ENCODE peak calls at places on chromosomes 4 and X, in ten cellular contexts. One of them, this sample, is unnamed.
A peak's percentile ranks its signal among the peaks of the same experiment; 100 is the strongest.

GRCh38 chr4:41375561-41375960 is 118.8 kb downstream of the UCHL1 start:
- ATAC-seq in lower lobe of right lung: peak; percentile 92
- ATAC-seq in A549: no peak
- ATAC-seq in naive B cell: no peak
- ATAC-seq in activated T-helper 17 cell treated with anti-CD3 and anti-CD28 coated beads, Interleukin-2, amount 50 U/mL, for 72 hours: no peak
- ATAC-seq in activated CD8-positive, alpha-beta memory T cell treated with anti-CD3 and anti-CD28 coated beads, Interleukin-2, amount 10 ng/mL, durations not matched to agents 7 days and 5 days: no peak
- ATAC-seq in left cardiac atrium: peak; percentile 71
- ATAC-seq in psoas muscle: peak; percentile 99
- ATAC-seq in activated CD8-positive, alpha-beta T cell treated with anti-CD3 and anti-CD28 coated beads, Interleukin-2, amount 10 ng/mL, durations not matched to agents 7 days and 5 days: no peak
- ATAC-seq in naive thymus-derived CD8-positive, alpha-beta T cell: no peak
- ATAC-seq in this sample: no peak

GRCh38 chr4:94947681-94948108 is 189.9 kb downstream of the BMPR1B start:
- ATAC-seq in lower lobe of right lung: peak; percentile 75
- ATAC-seq in A549: peak; percentile 72
- ATAC-seq in naive B cell: no peak
- ATAC-seq in activated T-helper 17 cell treated with anti-CD3 and anti-CD28 coated beads, Interleukin-2, amount 50 U/mL, for 72 hours: no peak
- ATAC-seq in activated CD8-positive, alpha-beta memory T cell treated with anti-CD3 and anti-CD28 coated beads, Interleukin-2, amount 10 ng/mL, durations not matched to agents 7 days and 5 days: no peak
- ATAC-seq in left cardiac atrium: peak; percentile 67
- ATAC-seq in psoas muscle: no peak
- ATAC-seq in activated CD8-positive, alpha-beta T cell treated with anti-CD3 and anti-CD28 coated beads, Interleukin-2, amount 10 ng/mL, durations not matched to agents 7 days and 5 days: no peak
- ATAC-seq in naive thymus-derived CD8-positive, alpha-beta T cell: no peak
- ATAC-seq in this sample: no peak

GRCh38 chr4:128565565-128566186 is 243.8 kb upstream of the JADE1 start:
- ATAC-seq in lower lobe of right lung: peak; percentile 81
- ATAC-seq in A549: peak; percentile 62
- ATAC-seq in naive B cell: no peak
- ATAC-seq in activated T-helper 17 cell treated with anti-CD3 and anti-CD28 coated beads, Interleukin-2, amount 50 U/mL, for 72 hours: peak; percentile 37
- ATAC-seq in activated CD8-positive, alpha-beta memory T cell treated with anti-CD3 and anti-CD28 coated beads, Interleukin-2, amount 10 ng/mL, durations not matched to agents 7 days and 5 days: no peak
- ATAC-seq in left cardiac atrium: peak; percentile 81
- ATAC-seq in psoas muscle: peak; percentile 64
- ATAC-seq in activated CD8-positive, alpha-beta T cell treated with anti-CD3 and anti-CD28 coated beads, Interleukin-2, amount 10 ng/mL, durations not matched to agents 7 days and 5 days: no peak
- ATAC-seq in naive thymus-derived CD8-positive, alpha-beta T cell: no peak
- ATAC-seq in this sample: peak; percentile 58

GRCh38 chrX:136745215-136746173 is 35.2 kb downstream of the ARHGEF6 start:
- ATAC-seq in lower lobe of right lung: no peak
- ATAC-seq in A549: no peak
- ATAC-seq in naive B cell: no peak
- ATAC-seq in activated T-helper 17 cell treated with anti-CD3 and anti-CD28 coated beads, Interleukin-2, amount 50 U/mL, for 72 hours: peak; percentile 23
- ATAC-seq in activated CD8-positive, alpha-beta memory T cell treated with anti-CD3 and anti-CD28 coated beads, Interleukin-2, amount 10 ng/mL, durations not matched to agents 7 days and 5 days: no peak
- ATAC-seq in left cardiac atrium: no peak
- ATAC-seq in psoas muscle: no peak
- ATAC-seq in activated CD8-positive, alpha-beta T cell treated with anti-CD3 and anti-CD28 coated beads, Interleukin-2, amount 10 ng/mL, durations not matched to agents 7 days and 5 days: no peak
- ATAC-seq in naive thymus-derived CD8-positive, alpha-beta T cell: no peak
- ATAC-seq in this sample: no peak

GRCh38 chrX:100625985-100626491 is 10.6 kb downstream of the TSPAN6 start:
- ATAC-seq in lower lobe of right lung: no peak
- ATAC-seq in A549: no peak
- ATAC-seq in naive B cell: peak; percentile 89
- ATAC-seq in activated T-helper 17 cell treated with anti-CD3 and anti-CD28 coated beads, Interleukin-2, amount 50 U/mL, for 72 hours: peak; percentile 64
- ATAC-seq in activated CD8-positive, alpha-beta memory T cell treated with anti-CD3 and anti-CD28 coated beads, Interleukin-2, amount 10 ng/mL, durations not matched to agents 7 days and 5 days: peak; percentile 27
- ATAC-seq in left cardiac atrium: no peak
- ATAC-seq in psoas muscle: no peak
- ATAC-seq in activated CD8-positive, alpha-beta T cell treated with anti-CD3 and anti-CD28 coated beads, Interleukin-2, amount 10 ng/mL, durations not matched to agents 7 days and 5 days: no peak
- ATAC-seq in naive thymus-derived CD8-positive, alpha-beta T cell: no peak
- ATAC-seq in this sample: peak; percentile 83

GRCh38 chrX:2387614-2388239 is 113.0 kb downstream of the DHRSX start:
- ATAC-seq in lower lobe of right lung: no peak
- ATAC-seq in A549: no peak
- ATAC-seq in naive B cell: no peak
- ATAC-seq in activated T-helper 17 cell treated with anti-CD3 and anti-CD28 coated beads, Interleukin-2, amount 50 U/mL, for 72 hours: no peak
- ATAC-seq in activated CD8-positive, alpha-beta memory T cell treated with anti-CD3 and anti-CD28 coated beads, Interleukin-2, amount 10 ng/mL, durations not matched to agents 7 days and 5 days: no peak
- ATAC-seq in left cardiac atrium: peak; percentile 53
- ATAC-seq in psoas muscle: peak; percentile 36
- ATAC-seq in activated CD8-positive, alpha-beta T cell treated with anti-CD3 and anti-CD28 coated beads, Interleukin-2, amount 10 ng/mL, durations not matched to agents 7 days and 5 days: no peak
- ATAC-seq in naive thymus-derived CD8-positive, alpha-beta T cell: no peak
- ATAC-seq in this sample: no peak

GRCh38 chr4:105206214-105206613 is 59.5 kb downstream of the TET2 start:
- ATAC-seq in lower lobe of right lung: no peak
- ATAC-seq in A549: no peak
- ATAC-seq in naive B cell: no peak
- ATAC-seq in activated T-helper 17 cell treated with anti-CD3 and anti-CD28 coated beads, Interleukin-2, amount 50 U/mL, for 72 hours: no peak
- ATAC-seq in activated CD8-positive, alpha-beta memory T cell treated with anti-CD3 and anti-CD28 coated beads, Interleukin-2, amount 10 ng/mL, durations not matched to agents 7 days and 5 days: no peak
- ATAC-seq in left cardiac atrium: no peak
- ATAC-seq in psoas muscle: no peak
- ATAC-seq in activated CD8-positive, alpha-beta T cell treated with anti-CD3 and anti-CD28 coated beads, Interleukin-2, amount 10 ng/mL, durations not matched to agents 7 days and 5 days: no peak
- ATAC-seq in naive thymus-derived CD8-positive, alpha-beta T cell: no peak
- ATAC-seq in this sample: no peak

GRCh38 chr4:126778348-126778747 is 854.4 kb upstream of the INTU start:
- ATAC-seq in lower lobe of right lung: no peak
- ATAC-seq in A549: no peak
- ATAC-seq in naive B cell: no peak
- ATAC-seq in activated T-helper 17 cell treated with anti-CD3 and anti-CD28 coated beads, Interleukin-2, amount 50 U/mL, for 72 hours: no peak
- ATAC-seq in activated CD8-positive, alpha-beta memory T cell treated with anti-CD3 and anti-CD28 coated beads, Interleukin-2, amount 10 ng/mL, durations not matched to agents 7 days and 5 days: no peak
- ATAC-seq in left cardiac atrium: peak; percentile 81
- ATAC-seq in psoas muscle: no peak
- ATAC-seq in activated CD8-positive, alpha-beta T cell treated with anti-CD3 and anti-CD28 coated beads, Interleukin-2, amount 10 ng/mL, durations not matched to agents 7 days and 5 days: no peak
- ATAC-seq in naive thymus-derived CD8-positive, alpha-beta T cell: no peak
- ATAC-seq in this sample: no peak